ENCODE peak calls at places on chromosome 19, in nine cellular contexts. F, N, K, E, Q, O, V, M and L are unnamed samples.

GRCh38 chr19:17807731-17808316 is 12.9 kb downstream of the B3GNT3 start:
- DNase-seq in K (no peak), O (no peak), V (no peak), E (no peak), F (no peak), Q (no peak), N (no peak), M (no peak), L (no peak)

GRCh38 chr19:4694211-4694987 is 24.3 kb upstream of the MYDGF start:
- DNase-seq in K (peak), O (peak), E (peak), N (no peak), M (no peak), V (no peak), F (no peak), Q (peak), L (peak)

GRCh38 chr19:13621413-13621812 is 115.1 kb upstream of the CACNA1A start:
- DNase-seq in K (peak), V (peak), N (no peak), O (no peak), M (no peak), F (no peak), Q (peak), E (no peak), L (no peak)

GRCh38 chr19:40632311-40633036 is 31.3 kb downstream of the LTBP4 start:
- DNase-seq in N (no peak), F (no peak), Q (no peak), M (no peak), O (no peak), E (no peak), V (no peak), K (no peak), L (no peak)

GRCh38 chr19:16359074-16359473 is 34.4 kb downstream of the KLF2 start:
- DNase-seq in N (no peak), Q (no peak), F (no peak), E (no peak), V (no peak), O (no peak), M (no peak), K (no peak), L (no peak)

GRCh38 chr19:38733493-38734175 is 10.6 kb downstream of the CAPN12 start:
- DNase-seq in V (no peak), K (peak), M (no peak), Q (peak), F (no peak), O (peak), N (no peak), E (no peak), L (no peak)

GRCh38 chr19:45499196-45500180 is 1.2 kb downstream of the PPM1N start:
- DNase-seq in K (peak), N (no peak), F (no peak), M (peak), Q (peak), E (peak), V (peak), O (peak), L (peak)

GRCh38 chr19:54142166-54142780 is 4.7 kb downstream of the CNOT3 start:
- DNase-seq in V (no peak), E (no peak), O (no peak), F (no peak), M (no peak), K (no peak), N (no peak), Q (no peak), L (no peak)